ENCODE peak calls at places on chromosomes 7 and 10, in six cellular contexts. I is prostate gland, H is body of pancreas, N is HCT116, B is adrenal gland, R is breast epithelium. Q is an unnamed sample. For H3K4me1, the result is how much of the 10 kb centered on the place peaks cover.

GRCh38 chr7:91396-92158 is 100.8 kb upstream of the FAM20C start:
- DNase-seq in I (no peak), R (no peak), B (no peak), H (no peak), N (no peak), Q (no peak)

GRCh38 chr10:92238586-92239098 is 52.2 kb downstream of the CPEB3 start:
- DNase-seq in I (peak), N (no peak), H (peak), B (peak), R (peak), Q (peak)

GRCh38 chr10:52283174-52283573 is 30.9 kb upstream of the DKK1 start:
- DNase-seq in H (no peak), N (no peak), I (no peak), R (no peak), B (no peak), Q (no peak)

GRCh38 chr7:33145174-33145573 is 15.8 kb downstream of the BBS9 start:
- DNase-seq in N (no peak), B (no peak), H (no peak), R (no peak), I (no peak), Q (no peak)

GRCh38 chr7:31421607-31422006 is 81.1 kb upstream of the NEUROD6 start:
- DNase-seq in N (no peak), R (no peak), I (no peak), B (no peak), H (no peak), Q (no peak)

GRCh38 chr10:120513307-120513706 is 56.3 kb downstream of the PLPP4 start:
- DNase-seq in N (no peak), I (no peak), H (no peak), B (no peak), R (no peak), Q (no peak)

GRCh38 chr10:124486635-124487034 is 25.0 kb downstream of the LHPP start:
- DNase-seq in H (no peak), I (no peak), N (no peak), R (no peak), B (no peak), Q (no peak)

GRCh38 chr10:4234661-4235060 is 449.7 kb upstream of the KLF6 start:
- DNase-seq in H (no peak), I (no peak), R (no peak), B (no peak), N (no peak), Q (no peak)

GRCh38 chr10:80046629-80047441 is 31.6 kb upstream of the TMEM254 start:
- DNase-seq in H (peak), N (peak), B (peak), R (peak), I (peak), Q (peak)

GRCh38 chr7:20858913-20859312 is 72.2 kb upstream of the SP8 start:
- DNase-seq in I (no peak), N (no peak), B (peak), H (peak), R (no peak), Q (no peak)

GRCh38 chr10:52573347-52573746 is 199.2 kb downstream of the MBL2 start:
- DNase-seq in R (no peak), I (no peak), N (no peak), H (no peak), B (no peak), Q (no peak)

GRCh38 chr7:152909683-152910544 is 150.4 kb downstream of the ACTR3B start:
- DNase-seq in B (no peak), I (no peak), N (no peak), R (no peak), H (peak), Q (no peak)

GRCh38 chr10:100482181-100482833 is 19.5 kb downstream of the WNT8B start:
- DNase-seq in N (peak), H (peak), B (peak), I (peak), R (peak), Q (peak)

GRCh38 chr10:100483876-100484666 is 21.3 kb downstream of the WNT8B start:
- DNase-seq in N (no peak), H (no peak), B (no peak), R (no peak), I (no peak), Q (no peak)

GRCh38 chr10:100485336-100485735 is 22.5 kb downstream of the WNT8B start:
- DNase-seq in R (no peak), H (no peak), N (no peak), I (no peak), B (no peak), Q (no peak)

GRCh38 chr10:100481462-100482081 is 18.8 kb downstream of the WNT8B start:
- DNase-seq in R (peak), B (peak), H (peak), N (peak), I (peak), Q (peak)

GRCh38 chr10:100482834-100483185 is 20.0 kb downstream of the WNT8B start:
- DNase-seq in H (no peak), N (no peak), I (no peak), B (no peak), R (no peak), Q (no peak)
- TF ChIP-seq CTCF in H (no peak), N (no peak), I (no peak), B (no peak), R (no peak), Q (no peak)

DNA sequence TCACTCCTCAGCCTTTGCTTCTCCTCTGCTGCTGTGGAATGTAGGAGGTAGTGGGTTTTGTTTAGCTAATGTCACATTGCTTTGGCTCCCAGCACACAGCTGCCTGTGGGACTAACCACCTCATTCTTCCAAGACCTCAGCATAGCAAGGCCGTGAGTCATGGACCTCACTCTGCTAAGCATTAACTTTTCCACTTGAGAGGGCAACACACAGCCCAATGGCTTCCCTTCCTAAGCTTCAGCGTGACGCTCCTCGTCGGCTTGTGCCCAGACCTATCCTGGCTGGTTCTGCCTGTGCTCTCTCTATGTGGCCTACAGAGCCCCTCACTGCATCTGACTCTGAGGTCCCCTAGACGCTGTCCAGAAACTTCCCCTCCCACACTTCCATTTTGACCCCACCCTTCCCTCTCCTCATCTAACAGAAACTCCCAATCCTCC is 23.3 kb downstream of the MYOF start:
- DNase-seq in R (peak), I (peak), H (peak), B (peak), N (peak), Q (peak)
- TF ChIP-seq POLR2A in R (no peak), I (no peak), H (peak), B (peak), N (no peak), Q (no peak)

DNA sequence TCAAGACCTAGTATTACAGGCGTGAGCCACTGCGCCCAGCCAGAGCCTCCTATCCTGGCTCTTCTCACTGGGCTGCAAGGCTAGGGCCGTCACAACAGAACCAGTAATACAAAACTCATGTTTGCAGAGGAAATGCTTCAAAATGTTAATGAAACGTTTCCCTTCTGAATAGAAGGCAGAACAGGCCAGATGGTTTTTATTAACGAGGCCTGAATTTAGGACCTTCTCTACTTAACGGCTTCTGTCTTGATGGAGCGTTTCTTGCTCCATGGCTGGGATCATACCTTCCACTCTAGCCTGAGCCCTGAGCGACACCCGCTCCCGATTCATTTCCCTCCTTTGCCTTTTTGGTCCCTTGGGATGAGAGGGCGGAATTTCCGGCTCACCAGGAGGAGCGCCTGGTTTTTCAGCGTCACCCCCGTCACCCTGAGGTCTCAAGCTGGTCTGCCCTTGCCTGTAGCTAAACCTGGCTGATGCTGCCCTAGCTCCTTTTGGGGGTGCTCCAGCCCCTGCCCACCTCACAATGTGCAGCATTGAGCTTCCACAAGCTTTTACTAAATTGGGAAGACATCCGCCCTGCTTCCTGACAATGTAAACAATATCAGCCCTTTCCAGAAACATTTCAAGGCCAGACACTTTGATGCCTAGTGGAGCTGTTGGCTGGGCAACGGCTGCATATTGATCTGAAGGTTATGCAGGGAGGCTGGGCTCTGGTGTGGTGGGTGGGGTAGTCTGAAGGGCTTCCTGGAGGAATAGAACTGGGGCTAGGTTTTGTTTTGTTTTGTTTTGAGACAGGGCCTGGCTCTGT is 5.2 kb downstream of the CLIP2 start:
- DNase-seq in R (no peak), B (no peak), H (peak), I (no peak), N (no peak), Q (no peak)
- H3K4me1 ChIP-seq in R (under half), B (under half), H (half or more), I (under half), N (half or more), Q (under half)

DNA sequence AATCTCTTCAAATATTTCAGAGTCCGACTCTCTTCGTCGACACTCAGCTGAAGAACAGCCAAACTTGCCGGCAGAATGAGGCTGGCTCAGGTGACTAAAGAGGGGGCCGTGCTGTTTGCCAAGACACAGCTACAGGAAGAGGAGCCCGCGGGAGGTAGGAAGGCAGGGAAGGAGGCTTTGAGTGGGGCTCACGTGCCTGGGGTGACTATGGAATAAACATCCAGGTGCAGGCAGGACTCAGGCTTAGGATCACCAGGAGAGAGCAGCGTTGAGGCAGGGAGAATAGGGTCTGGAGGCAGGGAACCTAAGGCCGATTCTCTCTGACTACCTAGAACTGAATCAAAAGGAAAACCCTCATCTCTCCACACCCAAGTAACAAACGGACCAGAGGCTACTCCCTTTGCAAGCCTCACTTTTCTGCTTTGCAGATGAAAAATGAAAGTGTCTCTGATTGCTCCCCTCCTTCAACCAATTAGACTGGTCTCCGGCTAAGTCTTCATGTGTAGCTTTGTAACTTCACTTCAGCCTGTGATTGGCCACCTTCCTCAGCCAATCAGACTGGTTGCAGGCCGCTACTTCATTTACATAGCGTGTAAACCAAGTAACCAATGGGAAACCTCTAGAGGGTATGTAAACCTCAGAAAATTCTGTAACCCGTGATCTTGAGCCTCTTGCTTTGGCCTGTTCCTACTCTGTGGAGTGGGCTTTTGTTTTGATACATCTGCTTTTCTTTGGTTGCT is 19.7 kb upstream of the BNIP3 start:
- DNase-seq in H (no peak), B (no peak), N (no peak), I (peak), R (no peak), Q (no peak)
- TF ChIP-seq CTCF in H (no peak), B (no peak), N (peak), I (peak), R (no peak), Q (no peak)

GRCh38 chr7:23356726-23357125 is 57.6 kb downstream of the MALSU1 start:
- DNase-seq in R (no peak), N (no peak), H (no peak), I (no peak), B (no peak), Q (no peak)

GRCh38 chr7:23353172-23353571 is 54.0 kb downstream of the MALSU1 start:
- DNase-seq in R (no peak), B (no peak), H (no peak), I (no peak), N (no peak), Q (no peak)

GRCh38 chr7:23358152-23358674 is 59.1 kb downstream of the MALSU1 start:
- DNase-seq in H (no peak), N (no peak), R (no peak), I (no peak), B (no peak), Q (no peak)

GRCh38 chr7:23356168-23356567 is 57.0 kb downstream of the MALSU1 start:
- DNase-seq in I (no peak), R (no peak), B (no peak), H (no peak), N (no peak), Q (no peak)

DNA sequence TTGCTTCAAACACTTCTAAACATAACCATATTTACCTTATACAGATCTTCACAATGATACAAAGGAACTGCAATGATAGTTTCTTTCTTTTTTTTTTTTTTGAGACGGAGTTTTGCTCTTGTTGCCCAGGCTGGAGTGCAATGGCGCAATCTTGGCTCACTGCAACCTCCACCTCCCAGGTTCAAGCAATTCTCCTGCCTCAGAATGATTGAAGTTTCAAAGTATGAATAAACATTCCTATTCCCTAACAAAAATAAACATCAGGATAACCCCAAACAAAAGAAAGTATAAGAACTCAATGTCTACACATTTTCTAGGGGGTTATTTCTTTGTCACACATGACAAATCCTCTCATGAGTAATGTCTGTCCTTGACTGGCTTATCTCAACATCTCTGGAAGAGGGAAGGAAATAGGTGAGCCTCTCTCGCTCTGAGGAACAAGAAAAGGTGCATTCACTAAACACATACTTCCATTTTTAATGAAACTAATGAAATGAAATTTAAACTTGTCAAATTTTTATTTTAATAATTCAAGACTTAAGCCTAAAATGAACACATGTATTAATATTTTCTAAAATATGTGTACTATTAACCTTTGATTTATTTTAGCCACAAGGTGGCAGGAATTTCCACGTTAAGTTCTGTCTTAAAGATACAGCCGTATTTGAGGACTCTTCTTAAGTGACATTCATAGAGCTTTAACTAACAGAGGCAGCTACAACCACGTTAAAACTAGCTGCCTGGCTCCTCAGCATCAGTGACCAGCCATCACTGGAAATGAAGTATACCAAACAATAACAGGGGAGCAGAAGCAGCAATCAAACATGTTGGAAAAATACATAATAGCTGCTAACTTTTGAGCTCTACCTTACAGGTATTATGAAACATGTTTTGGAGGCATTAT is 58.3 kb downstream of the MALSU1 start:
- DNase-seq in H (no peak), R (no peak), N (peak), I (no peak), B (no peak), Q (no peak)
- TF ChIP-seq POLR2A in H (no peak), R (no peak), N (no peak), I (no peak), B (no peak), Q (no peak)

DNA sequence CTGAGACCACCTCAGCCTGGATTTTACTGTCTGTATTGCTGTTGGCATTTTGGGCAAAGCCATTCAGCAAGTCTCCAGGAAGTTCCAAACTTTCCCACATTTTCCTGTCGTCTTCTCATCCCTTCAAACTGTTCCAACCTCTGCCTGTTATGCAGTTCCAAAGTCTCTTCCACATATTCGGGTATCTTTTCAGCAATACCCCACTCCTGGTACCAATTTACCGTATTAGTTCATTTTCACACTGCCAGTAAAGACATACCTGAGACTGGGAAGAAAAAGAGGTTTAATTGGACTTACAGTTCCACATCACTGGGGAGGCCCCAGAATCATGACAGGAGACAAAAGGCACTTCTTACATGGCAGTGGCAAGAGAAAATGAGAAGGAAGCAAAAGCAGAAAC is 62.8 kb downstream of the INPP5A start:
- DNase-seq in R (no peak), B (no peak), I (no peak), N (no peak), H (no peak), Q (no peak)
- H3K4me1 ChIP-seq in R (under half), B (under half), I (under half), N (under half), H (under half), Q (half or more)

GRCh38 chr7:120819861-120820260 is 38.1 kb downstream of the TSPAN12 start:
- DNase-seq in R (no peak), I (no peak), N (no peak), H (no peak), B (no peak), Q (no peak)
- TF ChIP-seq CTCF in R (no peak), I (no peak), N (no peak), H (no peak), B (no peak), Q (no peak)

GRCh38 chr7:101743995-101744360 is 73.4 kb upstream of the CUX1 start:
- DNase-seq in H (no peak), N (no peak), I (no peak), R (no peak), B (no peak), Q (no peak)
- TF ChIP-seq POLR2A in H (no peak), N (no peak), I (no peak), R (no peak), B (no peak), Q (no peak)

DNA sequence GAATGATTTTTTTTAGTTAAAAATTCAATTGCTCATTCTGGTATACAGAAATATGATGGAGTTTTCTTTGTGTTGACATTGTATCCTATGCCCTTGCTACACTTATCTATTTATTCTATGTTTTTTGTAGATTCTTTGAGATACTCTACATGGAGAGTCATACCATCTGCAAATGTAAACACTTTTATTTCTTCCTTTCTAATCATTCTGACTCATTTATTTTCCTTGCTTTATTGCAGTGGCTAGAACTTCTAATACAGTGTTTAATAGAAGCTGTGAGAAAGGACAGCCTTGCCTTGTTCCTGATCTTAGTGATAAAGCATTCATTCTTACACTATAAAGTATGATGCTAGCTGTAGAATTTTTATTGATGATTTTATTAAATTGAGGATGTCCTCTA is 9.9 kb upstream of the IGFBP3 start:
- DNase-seq in I (no peak), R (no peak), B (no peak), N (no peak), H (no peak), Q (no peak)
- H3K4me1 ChIP-seq in I (under half), R (under half), B (under half), N (under half), H (under half), Q (under half)

GRCh38 chr7:141675431-141676210 is 26.3 kb downstream of the DENND11 start:
- DNase-seq in B (no peak), R (no peak), H (no peak), I (no peak), N (no peak), Q (no peak)

GRCh38 chr7:141671705-141672496 is 30.1 kb downstream of the DENND11 start:
- DNase-seq in B (no peak), I (no peak), H (no peak), R (no peak), N (no peak), Q (no peak)

GRCh38 chr7:141674201-141674671 is 27.7 kb downstream of the DENND11 start:
- DNase-seq in B (no peak), N (no peak), I (no peak), R (no peak), H (no peak), Q (no peak)

GRCh38 chr7:141676618-141677017 is 25.3 kb downstream of the DENND11 start:
- DNase-seq in R (no peak), N (no peak), I (no peak), B (no peak), H (no peak), Q (no peak)

GRCh38 chr7:141674702-141675101 is 27.3 kb downstream of the DENND11 start:
- DNase-seq in B (no peak), N (no peak), I (no peak), R (no peak), H (no peak), Q (no peak)
- TF ChIP-seq CTCF in B (no peak), N (peak), I (no peak), R (no peak), H (peak), Q (peak)

Q was measured in stomach.